ENCODE peak calls at places on chromosomes 4 and X, in seven cellular contexts. L is A549; D is stimulated activated naive CD8-positive, alpha-beta T cell treated with anti-CD3 and anti-CD28 coated beads, Interleukin-15, amount 100 ng/mL, for 72 hours; U is activated CD4-positive, alpha-beta T cell treated with anti-CD3 and anti-CD28 coated beads for 36 hours; O is lower lobe of right lung; S is activated T-cell treated with anti-CD3 and anti-CD28 coated beads, Interleukin-2, amount 50 U/mL, for 72 hours; B is heart right ventricle. X is an unnamed sample.

GRCh38 chr4:159291176-159291575 is 188.3 kb downstream of the RAPGEF2 start:
- ATAC-seq in L (no peak), D (no peak), U (no peak), O (no peak), S (no peak), B (no peak), X (no peak)

GRCh38 chr4:24840362-24840761 is 45.0 kb downstream of the SOD3 start:
- ATAC-seq in L (no peak), D (no peak), U (no peak), O (no peak), S (no peak), B (no peak), X (no peak)

GRCh38 chr4:123748806-123749205 is 352.2 kb downstream of the SPRY1 start:
- ATAC-seq in L (no peak), D (no peak), U (no peak), O (no peak), S (no peak), B (no peak), X (no peak)

GRCh38 chr4:81589191-81589720 is 117.5 kb upstream of the RASGEF1B start:
- ATAC-seq in L (no peak), D (no peak), U (peak), O (no peak), S (no peak), B (no peak), X (no peak)

GRCh38 chrX:154918060-154918483 is 31.9 kb downstream of the F8A1 start:
- ATAC-seq in L (peak), D (peak), U (peak), O (peak), S (peak), B (peak), X (no peak)

GRCh38 chr4:147831452-147832192 is 99.7 kb downstream of the ARHGAP10 start:
- ATAC-seq in L (peak), D (no peak), U (peak), O (peak), S (no peak), B (peak), X (no peak)

GRCh38 chr4:8488791-8489369 is 48.3 kb downstream of the TRMT44 start:
- ATAC-seq in L (no peak), D (no peak), U (no peak), O (no peak), S (no peak), B (no peak), X (no peak)

GRCh38 chr4:163611172-163611571 is 116.7 kb downstream of the TMA16 start:
- ATAC-seq in L (no peak), D (no peak), U (no peak), O (no peak), S (no peak), B (no peak), X (peak)

GRCh38 chrX:68060506-68061205 is 372.6 kb downstream of the OPHN1 start:
- ATAC-seq in L (no peak), D (no peak), U (no peak), O (no peak), S (no peak), B (no peak), X (no peak)

GRCh38 chrX:108224218-108224617 is 132.6 kb downstream of the ATG4A start:
- ATAC-seq in L (no peak), D (no peak), U (no peak), O (no peak), S (no peak), B (no peak), X (no peak)

GRCh38 chr4:153242848-153243324 is 38.6 kb downstream of the TRIM2 start:
- ATAC-seq in L (no peak), D (peak), U (peak), O (no peak), S (no peak), B (no peak), X (no peak)

X was measured in stimulated activated memory B cell treated with anti-CD40 and anti-IgM and Interleukin-4, amounts not matched to agents 10 μg/mL and 1 μg/mL and 100 μg/mL, for 72 hours.